ENCODE peak calls at places on chromosomes 2 and 18, in six cellular contexts. L is upper lobe of left lung, C is Panc1, Q is suprapubic skin, H is SK-N-SH, N is spleen. K is an unnamed sample.

GRCh38 chr2:232421189-232421785 is 14.6 kb downstream of the ALPG start:
- DNase-seq in C (no peak), L (no peak), Q (peak; percentile 57), H (no peak), N (peak; percentile 54), K (no peak)

GRCh38 chr2:79782540-79782939 is 269.7 kb downstream of the CTNNA2 start:
- DNase-seq in Q (no peak), N (no peak), H (no peak), L (no peak), C (no peak), K (no peak)

GRCh38 chr18:22800551-22800951 is 132.6 kb upstream of the RBBP8 start:
- DNase-seq in C (no peak), L (no peak), Q (no peak), N (no peak), H (no peak), K (no peak)

GRCh38 chr2:235951980-235952379 is 216.2 kb downstream of the GBX2 start:
- DNase-seq in L (no peak), C (no peak), N (no peak), H (no peak), Q (no peak), K (no peak)

GRCh38 chr2:216695401-216695821 is at the start of gene IGFBP5:
- DNase-seq in C (no peak), Q (peak; percentile 93), H (peak; percentile 46), N (no peak), L (peak; percentile 47), K (peak; percentile 97)

GRCh38 chr2:28624436-28624797 is 127.2 kb upstream of the PPP1CB start:
- DNase-seq in H (no peak), Q (no peak), L (no peak), N (no peak), C (no peak), K (no peak)

GRCh38 chr2:179886-180285 is 83.9 kb downstream of the SH3YL1 start:
- DNase-seq in H (no peak), N (no peak), Q (no peak), C (no peak), L (no peak), K (no peak)

GRCh38 chr2:133324150-133324561 is 244.1 kb downstream of the NCKAP5 start:
- DNase-seq in H (no peak), Q (no peak), N (no peak), L (no peak), C (no peak), K (no peak)

GRCh38 chr2:179694963-179695362 is 166.4 kb downstream of the ZNF385B start:
- DNase-seq in L (no peak), N (no peak), C (no peak), Q (no peak), H (no peak), K (no peak)

GRCh38 chr2:84938194-84938879 is 32.6 kb upstream of the KCMF1 start:
- DNase-seq in N (peak; percentile 54), Q (no peak), H (no peak), C (no peak), L (no peak), K (no peak)

GRCh38 chr2:15591692-15592463 is at the start of gene DDX1:
- DNase-seq in L (peak; percentile 87), Q (peak; percentile 94), H (peak; percentile 96), N (peak; percentile 97), C (no peak), K (peak; percentile 95)

GRCh38 chr18:75923169-75923568 is 495.7 kb upstream of the SMIM21 start:
- DNase-seq in Q (no peak), H (no peak), C (no peak), N (no peak), L (peak; percentile 67), K (peak; percentile 95)
- TF ChIP-seq POLR2AphosphoS5 in Q (no peak), H (no peak), C (no peak), N (no peak), L (peak; percentile 32), K (peak; percentile 85)

GRCh38 chr18:49062832-49063226 is 112.1 kb upstream of the SMAD7 start:
- DNase-seq in C (no peak), L (no peak), Q (no peak), N (no peak), H (no peak), K (no peak)

GRCh38 chr18:49061906-49062831 is 111.4 kb upstream of the SMAD7 start:
- DNase-seq in H (peak; percentile 65), L (no peak), Q (no peak), C (no peak), N (no peak), K (no peak)

GRCh38 chr18:49055787-49056186 is 105.0 kb upstream of the SMAD7 start:
- DNase-seq in H (no peak), Q (no peak), L (peak; percentile 81), C (no peak), N (peak; percentile 92), K (no peak)

GRCh38 chr18:49061239-49061905 is 110.6 kb upstream of the SMAD7 start:
- DNase-seq in H (peak; percentile 35), Q (no peak), N (no peak), L (no peak), C (no peak), K (no peak)

GRCh38 chr18:49059028-49059670 is 108.4 kb upstream of the SMAD7 start:
- DNase-seq in N (no peak), H (no peak), C (no peak), Q (no peak), L (peak; percentile 35), K (no peak)
- TF ChIP-seq CTCF in N (no peak), H (peak; percentile 36), C (no peak), Q (no peak), L (no peak), K (no peak)

DNA sequence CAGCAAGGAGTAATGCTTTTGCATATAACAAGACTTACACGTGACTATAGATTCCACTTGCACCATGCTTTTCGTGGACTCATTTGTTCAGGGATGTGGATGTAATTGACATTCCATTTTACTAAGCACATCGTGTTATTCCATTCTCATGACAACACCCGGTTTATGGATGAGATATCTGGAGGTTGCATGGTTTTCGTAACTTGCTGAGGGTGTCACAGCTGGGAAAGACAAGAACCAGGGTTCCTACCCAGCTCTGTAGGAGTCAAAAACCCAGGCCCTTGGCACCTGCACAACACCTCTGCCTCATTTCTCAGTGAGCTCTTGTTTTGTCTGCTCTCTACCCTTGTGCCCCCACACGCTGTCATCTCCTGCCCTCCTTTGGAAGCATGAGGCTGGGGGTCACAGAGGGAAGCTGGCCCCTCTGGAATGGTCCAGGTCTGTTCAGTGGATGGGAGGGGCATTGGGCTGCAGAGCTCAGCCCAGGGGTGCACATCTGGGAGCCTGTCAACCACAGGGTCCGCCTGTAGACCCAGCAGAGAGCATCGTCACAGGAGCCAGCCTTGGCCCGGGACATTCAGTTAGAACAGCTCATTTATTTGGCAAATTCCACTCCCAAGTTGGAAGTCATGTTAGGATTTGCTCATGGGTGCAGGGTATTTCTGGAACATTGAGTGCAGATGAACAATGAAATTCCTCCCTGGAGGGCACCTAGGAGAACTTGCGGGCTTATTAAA is 120.1 kb upstream of the TWIST2 start:
- DNase-seq in Q (no peak), N (no peak), C (no peak), L (no peak), H (no peak), K (peak; percentile 94)
- TF ChIP-seq POLR2AphosphoS5 in Q (peak; percentile 83), N (no peak), C (no peak), L (no peak), H (no peak), K (peak; percentile 74)

DNA sequence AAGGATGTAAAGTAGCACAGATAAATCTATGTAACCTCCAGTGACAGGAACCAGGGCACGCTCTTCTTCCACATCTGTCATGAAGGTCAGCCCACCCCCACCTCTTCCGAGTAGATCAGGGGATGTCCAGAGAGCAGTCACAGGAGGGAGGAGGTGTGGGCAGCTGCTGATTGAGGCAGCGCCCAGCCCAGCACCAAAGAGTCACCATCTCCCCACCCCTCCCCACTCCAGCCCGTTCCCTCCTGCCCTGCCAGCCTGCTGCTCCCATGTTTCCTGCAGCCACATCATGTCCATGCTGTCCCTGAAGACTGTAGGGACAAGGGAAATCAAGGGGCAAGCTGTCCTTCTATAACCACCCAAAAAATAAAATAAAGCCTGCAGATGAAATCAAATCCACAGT is 269.8 kb downstream of the BCL11A start:
- DNase-seq in L (no peak), Q (no peak), H (peak; percentile 15), N (no peak), C (no peak), K (no peak)
- TF ChIP-seq CTCF in L (no peak), Q (no peak), H (no peak), N (no peak), C (no peak), K (no peak)

GRCh38 chr2:101999122-101999789 is 7.5 kb downstream of the IL1R2 start:
- DNase-seq in Q (no peak), H (no peak), N (no peak), L (no peak), C (no peak), K (no peak)
- TF ChIP-seq POLR2AphosphoS5 in Q (no peak), H (no peak), N (no peak), L (peak; percentile 11), C (no peak), K (no peak)

GRCh38 chr18:26655614-26656400 is 107.5 kb upstream of the KCTD1 start:
- DNase-seq in Q (no peak), H (peak; percentile 81), N (no peak), L (peak; percentile 45), C (no peak), K (no peak)
- TF ChIP-seq CTCF in Q (no peak), H (peak; percentile 26), N (no peak), L (no peak), C (peak; percentile 20), K (no peak)

DNA sequence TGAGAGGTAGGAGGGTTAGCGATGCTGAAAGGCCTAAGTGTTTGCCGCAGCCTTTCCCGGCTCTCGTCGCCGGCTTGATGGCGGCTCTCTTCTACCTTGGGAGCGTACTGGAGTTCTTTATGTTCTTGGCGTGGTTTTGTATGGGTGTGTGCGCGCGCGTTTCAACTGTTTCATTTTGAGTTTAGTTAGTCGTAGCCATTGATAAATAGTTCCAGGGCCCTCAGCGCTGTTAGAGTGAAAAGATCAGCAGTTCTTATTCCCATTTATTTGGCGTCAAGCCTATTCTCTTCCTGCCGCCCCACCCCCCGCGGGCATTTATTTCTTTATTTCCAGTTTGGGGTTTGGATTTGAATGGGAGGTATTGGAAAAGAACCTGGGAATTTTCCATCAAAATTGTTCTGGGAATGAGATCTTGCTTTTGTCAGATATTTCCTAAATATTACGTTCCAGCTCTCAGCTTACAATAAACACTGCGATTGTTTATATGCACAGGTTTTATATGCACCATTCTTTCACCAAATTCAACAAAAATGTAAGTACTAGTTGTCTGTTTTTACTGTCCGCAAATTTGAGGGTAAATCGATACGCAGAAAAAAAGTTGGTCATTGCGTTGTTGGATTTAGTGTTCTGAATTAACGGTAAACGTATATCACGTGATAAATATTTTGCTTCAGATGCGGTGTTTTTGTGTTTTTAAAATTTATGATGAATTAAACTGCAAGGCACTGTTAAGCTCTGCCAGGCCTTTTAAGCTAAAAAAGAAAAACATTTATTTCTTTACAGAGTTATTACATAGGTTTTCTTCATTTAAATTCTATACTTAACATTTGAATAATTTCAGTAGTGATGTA is 963 bp downstream of the CCNT2 start:
- DNase-seq in L (peak; percentile 44), C (peak; percentile 5), H (peak; percentile 32), N (no peak), Q (peak; percentile 79), K (no peak)
- TF ChIP-seq POLR2AphosphoS5 in L (no peak), C (no peak), H (no peak), N (no peak), Q (no peak), K (no peak)

GRCh38 chr18:59994357-59994756 is 94.6 kb downstream of the PMAIP1 start:
- DNase-seq in L (no peak), C (no peak), Q (no peak), H (no peak), N (no peak), K (no peak)
- TF ChIP-seq CTCF in L (no peak), C (no peak), Q (no peak), H (peak; percentile 46), N (no peak), K (no peak)

K was measured in esophagus muscularis mucosa.